ENCODE peak calls at places on chromosomes 5 and 9, in four cellular contexts. C, K, G and Y are unnamed samples.

GRCh38 chr9:35348109-35348508 is 141.8 kb upstream of the RUSC2 start:
- DNase-seq in C (no peak), K (no peak), G (no peak), Y (no peak)

GRCh38 chr9:123335227-123335985 is 20.6 kb upstream of the CRB2 start:
- DNase-seq in C (peak; percentile 86), K (no peak), G (peak; percentile 44), Y (peak; percentile 52)

GRCh38 chr5:14447958-14448881 is 133.4 kb upstream of the OTULINL start:
- DNase-seq in C (peak; percentile 61), K (no peak), G (no peak), Y (no peak)

GRCh38 chr9:125240649-125240999 is 519 bp downstream of the HSPA5 start:
- DNase-seq in C (peak; percentile 45), K (peak; percentile 46), G (peak; percentile 8), Y (no peak)

GRCh38 chr5:150429410-150429873 is 16.7 kb upstream of the CD74 start:
- DNase-seq in C (no peak), K (no peak), G (no peak), Y (no peak)

GRCh38 chr5:57174850-57175525 is 1.1 kb downstream of the GPBP1 start:
- DNase-seq in C (peak; percentile 15), K (no peak), G (no peak), Y (no peak)

GRCh38 chr5:17132444-17133083 is 84.9 kb upstream of the BASP1 start:
- DNase-seq in C (peak; percentile 75), K (no peak), G (peak; percentile 46), Y (no peak)

GRCh38 chr9:94204174-94204573 is 54.9 kb upstream of the ZNF169 start:
- DNase-seq in C (no peak), K (no peak), G (no peak), Y (no peak)

GRCh38 chr5:27171696-27172362 is 133.4 kb upstream of the CDH9 start:
- DNase-seq in C (no peak), K (no peak), G (no peak), Y (no peak)

GRCh38 chr5:10513501-10514442 is 50.1 kb upstream of the ANKRD33B start:
- DNase-seq in C (peak; percentile 67), K (no peak), G (no peak), Y (peak; percentile 50)

GRCh38 chr5:166845044-166845443 is 1446.4 kb upstream of the WWC1 start:
- DNase-seq in C (peak; percentile 17), K (no peak), G (no peak), Y (no peak)

GRCh38 chr5:120413706-120414105 is 50.4 kb upstream of the PRR16 start:
- DNase-seq in C (no peak), K (no peak), G (no peak), Y (no peak)

GRCh38 chr5:36891266-36891665 is 14.7 kb downstream of the NIPBL start:
- DNase-seq in C (no peak), K (no peak), G (no peak), Y (no peak)

GRCh38 chr5:6659941-6660684 is 26.9 kb downstream of the SRD5A1 start:
- DNase-seq in C (no peak), K (no peak), G (no peak), Y (no peak)

GRCh38 chr9:14499976-14500375 is 186.0 kb upstream of the NFIB start:
- DNase-seq in C (no peak), K (no peak), G (no peak), Y (no peak)

GRCh38 chr5:160333726-160334125 is 21.4 kb upstream of the CCNJL start:
- DNase-seq in C (peak; percentile 47), K (no peak), G (peak; percentile 80), Y (peak; percentile 42)

DNA sequence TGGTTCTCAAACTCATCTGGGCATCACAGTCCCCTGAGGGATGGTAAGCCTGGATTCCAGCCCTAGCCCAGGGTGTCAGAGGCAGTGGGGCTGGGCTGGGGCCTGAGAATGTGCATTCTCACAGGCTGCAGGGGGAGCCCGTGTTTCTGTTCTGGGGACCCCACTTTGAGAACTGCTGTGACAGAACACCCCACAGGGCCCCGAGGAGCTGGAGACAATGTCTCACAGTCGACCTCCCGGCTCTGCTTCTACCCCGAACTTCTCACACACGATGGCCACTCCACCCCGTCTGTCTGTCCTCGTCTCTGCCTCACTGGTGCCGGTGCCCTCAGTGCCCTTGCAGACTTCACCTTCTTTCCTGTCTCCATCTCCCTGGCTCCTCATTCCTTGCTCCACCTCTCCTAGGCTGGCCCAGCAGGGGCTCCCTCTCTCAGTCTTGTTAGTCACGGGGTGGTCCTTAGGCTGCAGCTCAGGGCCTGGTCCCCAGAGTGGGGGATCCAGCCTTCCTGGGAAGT is 130.0 kb downstream of the CACNA1B start:
- DNase-seq in C (no peak), K (no peak), G (no peak), Y (no peak)
- H3K4me3 ChIP-seq in C (no peak overlapping the region), K (no peak overlapping the region), G (no peak overlapping the region), Y (no peak overlapping the region)

GRCh38 chr9:133888779-133889491 is 103.2 kb downstream of the VAV2 start:
- DNase-seq in C (no peak), K (no peak), G (no peak), Y (no peak)

GRCh38 chr9:133892193-133892920 is 99.8 kb downstream of the VAV2 start:
- DNase-seq in C (no peak), K (no peak), G (no peak), Y (no peak)

GRCh38 chr9:133889498-133890301 is 102.4 kb downstream of the VAV2 start:
- DNase-seq in C (peak; percentile 40), K (no peak), G (peak; percentile 80), Y (no peak)

GRCh38 chr9:133891741-133892140 is 100.4 kb downstream of the VAV2 start:
- DNase-seq in C (no peak), K (no peak), G (no peak), Y (no peak)

GRCh38 chr9:133890583-133890982 is 101.5 kb downstream of the VAV2 start:
- DNase-seq in C (no peak), K (no peak), G (no peak), Y (no peak)
- TF ChIP-seq CTCF in C (no peak), K (no peak), G (no peak), Y (no peak)

DNA sequence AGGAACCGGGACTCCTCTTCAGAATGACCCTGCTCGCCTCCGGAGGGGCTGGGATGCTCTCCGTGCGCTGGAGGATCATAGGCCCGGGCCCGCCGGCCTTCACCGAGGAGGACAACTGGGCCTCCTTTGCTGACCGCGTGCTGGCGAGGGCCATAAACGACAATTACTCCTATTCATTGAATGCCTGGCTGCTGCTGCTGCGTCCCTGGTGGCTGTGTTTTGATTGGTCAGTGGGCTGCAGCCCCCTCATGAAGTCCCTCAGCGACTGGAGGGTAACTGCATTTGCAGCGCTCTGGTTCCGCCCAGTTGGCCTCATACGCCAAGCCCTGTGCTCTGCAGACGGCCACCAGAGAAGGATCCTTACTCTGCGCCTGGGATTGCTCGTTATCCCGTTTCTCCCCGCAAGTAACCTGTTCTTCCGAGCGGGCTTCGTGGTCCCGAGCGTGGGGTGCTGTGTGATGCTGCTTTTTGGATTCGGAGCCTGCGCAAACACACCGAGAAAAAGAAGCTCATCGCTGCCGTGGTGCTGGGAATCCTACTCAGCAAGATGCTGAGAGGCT is 16.6 kb downstream of the OR2V1 start:
- DNase-seq in C (no peak), K (no peak), G (no peak), Y (no peak)
- H3K4me3 ChIP-seq in C (peak overlapping the region; percentile 37), K (no peak overlapping the region), G (no peak overlapping the region), Y (peak overlapping the region; percentile 26)

GRCh38 chr9:114264806-114265550 is 57.9 kb upstream of the ORM1 start:
- DNase-seq in C (no peak), K (no peak), G (no peak), Y (no peak)

GRCh38 chr9:114266969-114267368 is 55.9 kb upstream of the ORM1 start:
- DNase-seq in C (no peak), K (peak; percentile 39), G (no peak), Y (no peak)

GRCh38 chr9:114261987-114262386 is 60.9 kb upstream of the ORM1 start:
- DNase-seq in C (no peak), K (no peak), G (no peak), Y (no peak)

GRCh38 chr9:114261026-114261425 is 61.9 kb upstream of the ORM1 start:
- DNase-seq in C (no peak), K (no peak), G (no peak), Y (no peak)

GRCh38 chr9:114263853-114264510 is 58.9 kb upstream of the ORM1 start:
- DNase-seq in C (peak; percentile 57), K (no peak), G (no peak), Y (no peak)
- TF ChIP-seq CTCF in C (peak; percentile 24), K (no peak), G (no peak), Y (peak; percentile 19)

DNA sequence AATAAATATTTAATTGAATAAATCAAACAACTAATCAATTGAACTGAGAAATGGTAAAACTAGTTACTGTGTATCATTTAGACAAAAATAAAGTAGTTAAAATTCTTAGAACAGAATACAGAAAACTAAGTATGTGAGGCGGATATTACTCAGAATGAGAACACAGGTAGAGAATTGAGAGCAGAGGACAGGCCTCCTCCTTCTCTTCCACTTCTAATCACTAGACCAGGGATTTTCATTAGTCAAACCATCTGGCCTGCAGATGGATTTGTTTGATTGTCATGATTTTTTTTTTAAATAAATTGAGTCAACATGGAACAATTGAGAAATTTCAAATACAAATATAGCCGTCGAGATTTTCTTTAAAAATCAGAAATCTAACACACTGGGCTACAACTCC is 198.6 kb upstream of the HMHB1 start:
- DNase-seq in C (peak; percentile 75), K (no peak), G (no peak), Y (no peak)
- H3K4me3 ChIP-seq in C (no peak overlapping the region), K (no peak overlapping the region), G (no peak overlapping the region), Y (no peak overlapping the region)

DNA sequence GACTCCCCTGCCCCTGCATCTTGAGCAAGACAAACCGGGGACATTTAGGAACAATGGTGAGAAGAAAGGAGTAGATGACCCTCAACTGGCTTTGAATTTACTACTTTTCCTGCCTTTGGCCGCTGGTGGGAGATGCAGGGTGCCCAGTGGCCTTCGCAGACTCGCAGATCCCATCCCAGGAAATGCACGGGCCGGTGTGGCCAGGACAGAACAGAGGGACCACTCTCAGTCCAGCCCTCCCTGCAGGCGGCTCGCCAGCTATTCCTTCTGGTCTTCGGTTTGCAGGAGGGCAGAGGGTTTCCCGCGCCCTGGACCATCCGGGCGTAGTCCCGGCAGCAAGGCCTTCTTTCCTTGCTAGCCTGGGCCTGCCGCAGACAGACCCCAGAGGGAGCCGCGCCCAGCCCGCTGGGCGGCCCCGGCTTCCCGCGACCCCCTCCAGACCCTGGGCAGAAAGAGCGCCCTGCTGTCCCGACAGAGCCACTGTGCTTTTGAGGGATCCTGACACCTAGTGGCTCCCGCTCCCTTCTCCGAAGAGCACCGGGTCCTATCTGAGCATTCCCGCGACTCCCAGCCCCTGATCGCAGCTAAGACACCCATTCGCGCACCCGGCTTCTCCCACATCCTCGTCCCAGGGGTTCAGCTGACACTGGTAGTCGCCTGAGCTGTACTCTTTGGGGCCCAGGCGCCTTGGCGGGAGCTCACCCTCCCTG is 1.2 kb downstream of the CFAP90 start:
- DNase-seq in C (peak; percentile 25), K (no peak), G (no peak), Y (no peak)
- TF ChIP-seq CTCF in C (no peak), K (no peak), G (peak; percentile 25), Y (no peak)

GRCh38 chr5:67350185-67350584 is 153.6 kb upstream of the CD180 start:
- DNase-seq in C (peak; percentile 53), K (no peak), G (no peak), Y (no peak)
- H3K4me3 ChIP-seq in C (peak overlapping the region; percentile 3), K (no peak overlapping the region), G (no peak overlapping the region), Y (no peak overlapping the region)